ENCODE peak calls at places on chromosomes 3 and 15, in nine cellular contexts. R is ovary, W is breast epithelium, P is Peyer's patch, N is cardiac fibroblast, Q is bronchial epithelial cell, V is astrocyte of the spinal cord, Y is Panc1, F is left ventricle myocardium inferior. E is an unnamed sample.

GRCh38 chr3:175948041-175948440 is 1088.9 kb downstream of the NAALADL2 start:
- DNase-seq in V (no peak), Q (no peak), Y (no peak), F (no peak), R (no peak), P (no peak), W (no peak), N (no peak), E (no peak)

GRCh38 chr15:81820236-81820635 is 225.6 kb downstream of the MEX3B start:
- DNase-seq in R (no peak), V (no peak), F (no peak), Q (no peak), P (no peak), Y (no peak), W (no peak), N (no peak), E (peak; percentile 15)

GRCh38 chr3:43926073-43926472 is 235.3 kb downstream of the ABHD5 start:
- DNase-seq in Y (no peak), W (no peak), N (no peak), P (no peak), F (no peak), Q (no peak), V (no peak), R (no peak), E (no peak)

GRCh38 chr3:195715583-195716266 is 5.1 kb upstream of the MUC20 start:
- DNase-seq in R (no peak), Q (peak; percentile 77), N (peak; percentile 45), Y (peak; percentile 78), W (no peak), V (no peak), P (no peak), F (no peak), E (no peak)

GRCh38 chr3:195337747-195338146 is 66.8 kb upstream of the XXYLT1 start:
- DNase-seq in F (no peak), P (no peak), V (no peak), Y (no peak), N (no peak), W (no peak), R (no peak), Q (no peak), E (no peak)

GRCh38 chr3:63386568-63386967 is 108.5 kb downstream of the SYNPR start:
- DNase-seq in Y (no peak), Q (no peak), F (no peak), P (no peak), N (no peak), R (no peak), W (no peak), V (no peak), E (no peak)

GRCh38 chr15:68379759-68380290 is 52.1 kb downstream of the ITGA11 start:
- DNase-seq in Q (no peak), P (no peak), F (no peak), V (peak; percentile 67), W (no peak), R (peak; percentile 1), Y (no peak), N (peak; percentile 28), E (peak; percentile 61)

GRCh38 chr3:89932882-89933281 is 825.5 kb downstream of the EPHA3 start:
- DNase-seq in P (no peak), V (no peak), F (no peak), R (no peak), W (no peak), Y (no peak), Q (no peak), N (no peak), E (no peak)

GRCh38 chr15:41881925-41882688 is 11.7 kb downstream of the SPTBN5 start:
- DNase-seq in Y (no peak), V (peak; percentile 22), R (peak; percentile 43), Q (no peak), W (no peak), F (no peak), N (no peak), P (no peak), E (no peak)

GRCh38 chr3:126127904-126128303 is 44.0 kb upstream of the SLC41A3 start:
- DNase-seq in Y (no peak), F (peak; percentile 2), R (peak; percentile 6), N (no peak), W (peak; percentile 33), Q (no peak), V (no peak), P (no peak), E (no peak)

GRCh38 chr3:64685800-64686445 is 1.9 kb downstream of the ADAMTS9 start:
- DNase-seq in Q (peak; percentile 80), Y (no peak), R (peak; percentile 98), W (peak; percentile 78), V (peak; percentile 90), N (peak; percentile 93), F (peak; percentile 93), P (peak; percentile 24), E (peak; percentile 11)

GRCh38 chr3:171157286-171157685 is 130.8 kb upstream of the SLC2A2 start:
- DNase-seq in V (no peak), N (no peak), R (peak; percentile 32), Y (no peak), P (no peak), F (peak; percentile 31), Q (no peak), W (no peak), E (no peak)

GRCh38 chr3:165613019-165613418 is 224.2 kb downstream of the BCHE start:
- DNase-seq in F (no peak), Y (no peak), V (no peak), P (no peak), W (no peak), Q (no peak), N (no peak), R (no peak), E (no peak)

GRCh38 chr15:68379058-68379758 is 52.8 kb downstream of the ITGA11 start:
- DNase-seq in W (no peak), R (no peak), P (no peak), N (no peak), Y (no peak), F (no peak), V (no peak), Q (no peak), E (no peak)

GRCh38 chr3:161268601-161269000 is 47.5 kb downstream of the NMD3 start:
- DNase-seq in Y (no peak), P (no peak), R (no peak), F (no peak), N (no peak), W (no peak), V (no peak), Q (peak; percentile 35), E (no peak)

GRCh38 chr15:83306561-83306960 is 22.1 kb upstream of the BNC1 start:
- DNase-seq in N (no peak), Y (no peak), Q (no peak), P (no peak), F (no peak), V (no peak), R (no peak), W (no peak), E (no peak)

DNA sequence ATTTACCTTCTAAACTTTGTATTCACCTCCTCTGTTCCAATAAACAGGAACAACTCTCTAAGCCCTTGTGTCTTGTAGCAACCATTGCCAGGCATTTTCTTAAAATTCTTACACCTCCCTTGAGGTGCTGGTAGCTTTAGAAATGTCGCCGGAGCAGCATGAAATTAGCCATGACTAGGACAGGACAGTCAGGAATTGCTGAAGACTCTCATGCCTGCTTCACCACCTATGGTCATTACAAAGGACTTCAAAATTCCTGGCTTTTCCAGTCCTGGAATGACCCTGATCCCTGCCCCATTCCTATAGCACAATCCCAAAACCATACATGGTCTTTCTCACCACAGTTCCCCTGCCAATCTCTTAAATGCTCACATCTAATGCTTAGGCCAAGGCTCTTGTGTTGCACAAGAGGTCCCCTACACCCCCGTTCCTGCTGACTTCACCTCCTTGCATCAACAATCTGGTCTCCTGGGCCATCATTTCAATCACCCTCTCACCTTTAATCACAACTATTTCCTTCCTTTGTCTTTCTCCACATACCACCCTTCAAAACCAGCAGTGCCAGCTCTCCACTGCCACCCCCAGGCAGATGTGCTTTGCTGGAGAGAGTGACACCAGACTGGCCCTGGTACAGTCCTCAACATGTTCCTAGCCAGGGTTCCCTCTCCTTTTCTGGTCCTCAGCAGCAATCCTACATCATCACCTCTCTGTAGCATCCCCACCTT is 113.2 kb upstream of the TJP1 start:
- DNase-seq in Y (no peak), R (no peak), V (no peak), W (no peak), Q (peak; percentile 31), N (no peak), F (no peak), P (no peak), E (no peak)
- TF ChIP-seq CTCF in Y (peak; percentile 48), R (no peak), V (no peak), W (no peak), Q (peak; percentile 26), N (peak; percentile 12), F (peak; percentile 52), P (no peak), E (peak; percentile 10)

GRCh38 chr15:93025625-93025982 is 63.4 kb downstream of the RGMA start:
- DNase-seq in P (no peak), Y (no peak), N (no peak), R (no peak), W (no peak), V (no peak), Q (no peak), F (no peak), E (no peak)

GRCh38 chr15:93028632-93029612 is 60.1 kb downstream of the RGMA start:
- DNase-seq in Q (peak; percentile 94), W (no peak), N (peak; percentile 98), F (peak; percentile 84), P (peak; percentile 22), Y (no peak), V (peak; percentile 87), R (peak; percentile 82), E (peak; percentile 77)

GRCh38 chr15:93026359-93026758 is 62.7 kb downstream of the RGMA start:
- DNase-seq in W (no peak), P (no peak), Y (no peak), F (no peak), Q (no peak), R (peak; percentile 19), N (no peak), V (no peak), E (no peak)

GRCh38 chr15:93028111-93028631 is 60.8 kb downstream of the RGMA start:
- DNase-seq in P (no peak), N (no peak), W (no peak), Q (no peak), R (peak; percentile 30), Y (no peak), F (no peak), V (no peak), E (no peak)

GRCh38 chr15:93027413-93027812 is 61.6 kb downstream of the RGMA start:
- DNase-seq in V (no peak), Q (no peak), Y (no peak), R (peak; percentile 16), N (no peak), W (no peak), P (no peak), F (no peak), E (no peak)
- H3K4me3 ChIP-seq in V (no peak overlapping the region), Q (no peak overlapping the region), Y (no peak overlapping the region), R (no peak overlapping the region), N (no peak overlapping the region), W (no peak overlapping the region), P (no peak overlapping the region), F (no peak overlapping the region), E (no peak overlapping the region)

GRCh38 chr3:108091498-108092259 is 848 bp upstream of the CD47 start:
- DNase-seq in P (no peak), W (no peak), F (no peak), V (no peak), Y (no peak), R (no peak), Q (no peak), N (no peak), E (no peak)
- TF ChIP-seq CTCF in P (no peak), W (peak; percentile 14), F (no peak), V (no peak), Y (no peak), R (no peak), Q (no peak), N (no peak), E (no peak)

GRCh38 chr3:128071771-128072453 is 19.7 kb downstream of the SEC61A1 start:
- DNase-seq in V (no peak), P (no peak), W (no peak), Y (no peak), R (no peak), N (no peak), F (no peak), Q (no peak), E (no peak)
- H3K4me3 ChIP-seq in V (no peak overlapping the region), P (no peak overlapping the region), W (no peak overlapping the region), Y (no peak overlapping the region), R (no peak overlapping the region), N (no peak overlapping the region), F (no peak overlapping the region), Q (no peak overlapping the region), E (no peak overlapping the region)